ENCODE peak calls at places on chromosome 19, in six cellular contexts. M is astrocyte of the spinal cord, K is tibial artery, B is cardiac muscle cell, X is lower lobe of right lung, P is GM20000. T is an unnamed sample.

GRCh38 chr19:9721861-9722260 is 46.7 kb downstream of the ZNF846 start:
- DNase-seq in M (no peak), K (no peak), B (no peak), X (no peak), P (no peak), T (no peak)

GRCh38 chr19:56299688-56300087 is 15.0 kb downstream of the ZSCAN5A start:
- DNase-seq in M (no peak), K (no peak), B (no peak), X (no peak), P (no peak), T (no peak)

GRCh38 chr19:10191347-10191746 is 3.4 kb downstream of the DNMT1 start:
- DNase-seq in M (peak), K (peak), B (no peak), X (no peak), P (no peak), T (no peak)

GRCh38 chr19:7953060-7953459 is 9.6 kb upstream of the TIMM44 start:
- DNase-seq in M (no peak), K (no peak), B (no peak), X (no peak), P (no peak), T (no peak)

GRCh38 chr19:55460670-55461258 is 678 bp downstream of the ISOC2 start:
- DNase-seq in M (peak), K (peak), B (peak), X (peak), P (peak), T (no peak)

GRCh38 chr19:54674021-54674617 is 11.3 kb downstream of the LILRB4 start:
- DNase-seq in M (no peak), K (no peak), B (no peak), X (no peak), P (peak), T (no peak)

GRCh38 chr19:11421607-11422098 is 2.5 kb upstream of the RGL3 start:
- DNase-seq in M (no peak), K (peak), B (peak), X (peak), P (peak), T (no peak)

GRCh38 chr19:46030861-46031550 is 8.2 kb upstream of the PGLYRP1 start:
- DNase-seq in M (no peak), K (no peak), B (peak), X (no peak), P (no peak), T (no peak)

GRCh38 chr19:39110263-39110967 is 15.2 kb upstream of the PAK4 start:
- DNase-seq in M (no peak), K (peak), B (peak), X (peak), P (peak), T (no peak)

GRCh38 chr19:16931306-16931705 is 42.5 kb downstream of the F2RL3 start:
- DNase-seq in M (no peak), K (no peak), B (no peak), X (no peak), P (no peak), T (peak)

GRCh38 chr19:46731007-46731501 is 14.1 kb upstream of the PRKD2 start:
- DNase-seq in M (peak), K (peak), B (no peak), X (peak), P (no peak), T (no peak)

GRCh38 chr19:47729799-47730520 is 15.4 kb upstream of the NOP53 start:
- DNase-seq in M (no peak), K (peak), B (peak), X (peak), P (peak), T (no peak)

GRCh38 chr19:17026041-17026658 is 460 bp downstream of the CPAMD8 start:
- DNase-seq in M (no peak), K (no peak), B (peak), X (peak), P (no peak), T (no peak)

GRCh38 chr19:9912551-9913236 is 23.6 kb downstream of the OLFM2 start:
- DNase-seq in M (no peak), K (no peak), B (no peak), X (no peak), P (no peak), T (no peak)

GRCh38 chr19:16377521-16377920 is 52.9 kb downstream of the KLF2 start:
- DNase-seq in M (no peak), K (no peak), B (no peak), X (no peak), P (no peak), T (no peak)

GRCh38 chr19:19816679-19817078 is 4.9 kb downstream of the ZNF506 start:
- DNase-seq in M (no peak), K (peak), B (no peak), X (no peak), P (no peak), T (no peak)

GRCh38 chr19:38037151-38037611 is 130.2 kb downstream of the SIPA1L3 start:
- DNase-seq in M (no peak), K (no peak), B (peak), X (no peak), P (no peak), T (no peak)

GRCh38 chr19:8483165-8483564 is 19.3 kb downstream of the PRAM1 start:
- DNase-seq in M (no peak), K (no peak), B (no peak), X (no peak), P (no peak), T (peak)

GRCh38 chr19:10461047-10461949 is 41.0 kb downstream of the PDE4A start:
- DNase-seq in M (peak), K (peak), B (peak), X (peak), P (peak), T (peak)

GRCh38 chr19:46678110-46678732 is 17.2 kb upstream of the DACT3 start:
- DNase-seq in M (no peak), K (no peak), B (peak), X (no peak), P (no peak), T (no peak)

GRCh38 chr19:3670258-3670795 is 29.9 kb downstream of the PIP5K1C start:
- DNase-seq in M (peak), K (peak), B (no peak), X (no peak), P (no peak), T (no peak)

GRCh38 chr19:10760268-10760944 is 42.5 kb downstream of the DNM2 start:
- DNase-seq in M (peak), K (no peak), B (peak), X (no peak), P (peak), T (no peak)

GRCh38 chr19:37933965-37934364 is 27.0 kb downstream of the SIPA1L3 start:
- DNase-seq in M (peak), K (no peak), B (peak), X (no peak), P (no peak), T (no peak)

GRCh38 chr19:11131471-11131870 is 24.1 kb downstream of the SPC24 start:
- DNase-seq in M (no peak), K (no peak), B (no peak), X (no peak), P (no peak), T (no peak)

GRCh38 chr19:30719189-30719990 is 347.2 kb downstream of the ZNF536 start:
- DNase-seq in M (peak), K (no peak), B (peak), X (peak), P (peak), T (no peak)

GRCh38 chr19:44673510-44673909 is 2.2 kb downstream of the CEACAM19 start:
- DNase-seq in M (no peak), K (no peak), B (no peak), X (no peak), P (no peak), T (no peak)

GRCh38 chr19:22602631-22603272 is 31.4 kb upstream of the ZNF492 start:
- DNase-seq in M (no peak), K (no peak), B (no peak), X (no peak), P (no peak), T (peak)

GRCh38 chr19:20503536-20503935 is 62.0 kb downstream of the ZNF737 start:
- DNase-seq in M (peak), K (no peak), B (no peak), X (no peak), P (no peak), T (no peak)

GRCh38 chr19:17404015-17404414 is 1.4 kb downstream of the BST2 start:
- DNase-seq in M (no peak), K (no peak), B (no peak), X (no peak), P (no peak), T (no peak)

GRCh38 chr19:8204961-8205360 is 4.2 kb upstream of the CERS4 start:
- DNase-seq in M (no peak), K (no peak), B (no peak), X (peak), P (no peak), T (no peak)

GRCh38 chr19:11171144-11171543 is 15.6 kb upstream of the SPC24 start:
- DNase-seq in M (no peak), K (no peak), B (no peak), X (no peak), P (no peak), T (no peak)

GRCh38 chr19:9849786-9850185 is 14.7 kb downstream of the PIN1 start:
- DNase-seq in M (no peak), K (no peak), B (no peak), X (no peak), P (no peak), T (no peak)

GRCh38 chr19:3507371-3508120 is 1.4 kb downstream of the FZR1 start:
- DNase-seq in M (no peak), K (no peak), B (peak), X (no peak), P (no peak), T (no peak)

GRCh38 chr19:35262101-35262761 is 6.5 kb upstream of the USF2 start:
- DNase-seq in M (no peak), K (no peak), B (no peak), X (peak), P (no peak), T (peak)

GRCh38 chr19:29303707-29304090 is 90.7 kb upstream of the UQCRFS1 start:
- DNase-seq in M (no peak), K (peak), B (no peak), X (no peak), P (no peak), T (no peak)

GRCh38 chr19:29303035-29303706 is 90.2 kb upstream of the UQCRFS1 start:
- DNase-seq in M (no peak), K (peak), B (no peak), X (no peak), P (no peak), T (no peak)

GRCh38 chr19:29308977-29309520 is 96.1 kb upstream of the UQCRFS1 start:
- DNase-seq in M (no peak), K (no peak), B (no peak), X (no peak), P (no peak), T (no peak)

GRCh38 chr19:29302002-29302928 is 89.3 kb upstream of the UQCRFS1 start:
- DNase-seq in M (no peak), K (no peak), B (no peak), X (no peak), P (no peak), T (no peak)

GRCh38 chr19:29305268-29305667 is 92.3 kb upstream of the UQCRFS1 start:
- DNase-seq in M (no peak), K (no peak), B (no peak), X (no peak), P (no peak), T (no peak)
- TF ChIP-seq CTCF in M (no peak), K (no peak), B (no peak), X (no peak), P (no peak), T (no peak)

DNA sequence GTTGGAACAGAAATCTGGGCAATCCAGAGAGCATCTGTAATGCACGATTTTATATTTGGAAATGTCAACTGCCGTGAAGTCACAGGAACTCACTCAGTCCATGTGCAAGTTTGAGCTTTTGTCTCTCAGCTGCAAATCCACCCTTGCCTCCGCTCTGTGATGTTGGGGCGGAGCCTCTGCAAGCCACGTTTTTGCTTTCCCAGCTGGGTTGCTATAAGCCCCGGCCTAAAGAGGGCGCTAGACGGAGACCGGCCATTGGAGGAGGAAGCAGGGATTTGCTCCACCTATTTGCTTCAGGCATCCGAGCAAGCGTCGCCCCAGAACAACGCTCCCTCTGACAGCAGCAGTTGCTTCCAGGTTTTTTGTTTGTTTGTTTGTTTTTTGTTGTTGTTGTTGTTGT is 56.2 kb downstream of the TRPM4 start:
- DNase-seq in M (no peak), K (no peak), B (no peak), X (no peak), P (no peak), T (no peak)
- TF ChIP-seq CTCF in M (no peak), K (no peak), B (no peak), X (no peak), P (no peak), T (peak)

DNA sequence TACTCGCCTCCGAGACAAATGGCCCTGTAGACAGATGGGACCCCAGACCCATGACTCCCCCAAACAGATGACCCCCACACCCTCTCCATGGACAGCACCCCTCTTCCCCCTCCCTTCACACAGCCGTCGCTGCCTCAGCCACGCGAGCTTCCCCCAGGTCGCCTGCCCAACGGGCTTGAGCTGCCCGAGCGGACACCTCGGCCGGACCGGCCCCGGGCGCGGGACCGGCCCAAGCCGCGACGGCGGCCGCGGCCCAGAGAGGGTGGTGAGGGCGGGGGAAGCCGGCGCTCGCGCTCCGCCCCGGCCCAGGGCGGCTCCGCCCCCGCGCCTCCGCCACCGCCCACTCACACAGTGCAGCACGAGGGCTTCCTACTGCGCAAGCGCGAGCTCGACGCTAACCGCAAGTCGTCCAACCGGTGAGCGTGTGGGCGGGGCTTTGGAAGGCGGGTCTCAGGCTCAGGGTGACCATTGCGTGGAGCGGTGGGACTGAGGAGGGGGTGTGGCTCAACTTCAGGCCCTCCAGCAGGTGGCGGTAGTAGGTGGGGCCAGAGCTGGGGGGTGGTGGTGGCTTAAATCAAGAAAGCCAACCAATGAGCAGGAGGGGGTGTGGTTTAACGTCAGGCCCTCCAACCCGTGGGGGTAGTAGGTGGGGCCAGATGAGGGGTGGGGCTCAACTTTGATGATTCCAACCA is 6.2 kb upstream of the SHKBP1 start:
- DNase-seq in M (peak), K (peak), B (peak), X (peak), P (peak), T (peak)
- TF ChIP-seq CTCF in M (no peak), K (peak), B (no peak), X (no peak), P (no peak), T (no peak)

DNA sequence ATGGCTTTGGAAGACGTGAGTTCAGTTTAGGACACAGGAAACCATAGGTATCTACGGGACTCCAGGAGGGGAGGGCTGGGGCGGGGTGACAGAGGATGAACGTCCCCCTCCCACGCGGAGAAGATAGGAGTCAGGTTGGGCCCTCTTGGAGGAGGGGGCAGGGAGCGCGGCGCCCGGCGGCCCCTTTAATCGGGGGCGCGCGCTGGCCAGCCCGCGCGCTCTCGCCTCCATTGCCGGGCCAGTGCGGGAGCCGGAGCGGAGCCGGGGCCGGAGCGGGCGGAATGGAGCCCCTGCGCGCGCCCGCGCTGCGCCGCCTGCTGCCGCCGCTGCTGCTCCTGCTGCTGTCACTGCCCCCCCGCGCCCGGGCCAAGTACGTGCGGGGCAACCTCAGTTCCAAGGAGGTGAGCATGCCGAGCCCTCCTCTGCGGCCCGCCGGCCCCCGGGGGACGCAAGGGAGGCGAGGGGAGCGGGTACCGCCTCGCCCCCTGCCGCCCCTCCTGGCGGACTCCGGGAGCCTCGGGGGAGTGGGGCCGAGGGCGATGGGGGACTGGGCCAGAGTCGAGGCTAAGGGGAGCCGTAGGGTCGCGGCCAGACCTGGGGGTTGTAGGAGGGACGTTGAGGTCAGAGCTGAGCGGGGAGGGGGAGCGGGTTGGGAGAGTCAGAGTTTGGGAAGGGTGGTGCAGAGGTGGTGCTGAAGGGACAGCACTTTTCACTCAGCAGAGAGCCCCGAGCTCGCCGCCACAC is at the start of gene TMEM145:
- DNase-seq in M (no peak), K (no peak), B (peak), X (no peak), P (peak), T (no peak)
- TF ChIP-seq CTCF in M (peak), K (no peak), B (peak), X (no peak), P (no peak), T (peak)

GRCh38 chr19:1247747-1248453 is 483 bp upstream of the MIDN start:
- DNase-seq in M (peak), K (peak), B (no peak), X (peak), P (no peak), T (no peak)
- TF ChIP-seq CTCF in M (peak), K (no peak), B (peak), X (peak), P (peak), T (no peak)

GRCh38 chr19:52995711-52996110 is 18.0 kb upstream of the ERVV-1 start:
- DNase-seq in M (no peak), K (no peak), B (no peak), X (no peak), P (no peak), T (no peak)

GRCh38 chr19:52991484-52991883 is 22.2 kb upstream of the ERVV-1 start:
- DNase-seq in M (peak), K (no peak), B (no peak), X (no peak), P (no peak), T (no peak)

GRCh38 chr19:52992109-52993004 is 21.4 kb upstream of the ERVV-1 start:
- DNase-seq in M (peak), K (peak), B (peak), X (no peak), P (no peak), T (no peak)

GRCh38 chr19:52991021-52991420 is 22.7 kb upstream of the ERVV-1 start:
- DNase-seq in M (no peak), K (no peak), B (no peak), X (no peak), P (no peak), T (no peak)

GRCh38 chr19:52993342-52994178 is 20.2 kb upstream of the ERVV-1 start:
- DNase-seq in M (peak), K (peak), B (peak), X (peak), P (peak), T (no peak)
- TF ChIP-seq CTCF in M (peak), K (peak), B (peak), X (peak), P (peak), T (peak)

GRCh38 chr19:5563941-5564612 is 3.7 kb downstream of the TINCR start:
- DNase-seq in M (no peak), K (no peak), B (no peak), X (no peak), P (no peak), T (no peak)
- TF ChIP-seq CTCF in M (no peak), K (no peak), B (no peak), X (no peak), P (no peak), T (no peak)

GRCh38 chr19:12774588-12775555 is at the start of gene HOOK2:
- DNase-seq in M (no peak), K (no peak), B (no peak), X (peak), P (no peak), T (no peak)
- TF ChIP-seq CTCF in M (no peak), K (no peak), B (no peak), X (no peak), P (no peak), T (no peak)

DNA sequence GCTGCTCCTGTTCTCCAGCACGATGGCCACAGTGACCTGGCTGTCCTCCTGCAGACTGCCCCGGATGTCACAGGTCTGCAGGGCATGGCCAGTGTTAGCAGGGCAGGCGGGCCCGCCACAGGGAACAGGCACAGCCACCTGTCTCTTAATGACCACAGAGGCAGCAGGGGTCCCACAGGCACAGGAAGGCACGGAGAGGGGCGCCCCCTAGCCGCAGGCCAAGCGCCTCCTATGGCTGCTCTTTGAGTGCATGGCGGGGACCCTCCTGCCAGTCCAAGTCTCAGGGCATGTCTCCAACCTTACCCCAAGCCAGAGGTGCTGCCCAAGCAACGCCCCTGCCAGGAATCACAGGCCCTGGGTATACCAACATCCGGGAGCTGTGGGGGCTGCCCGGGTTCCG is 14.1 kb downstream of the IZUMO4 start:
- DNase-seq in M (no peak), K (no peak), B (no peak), X (no peak), P (no peak), T (peak)
- TF ChIP-seq CTCF in M (peak), K (no peak), B (peak), X (no peak), P (no peak), T (peak)